ENCODE peak calls at places on chromosome 4, in seven cellular contexts. D is astrocyte of the spinal cord, B is IMR-90, F is M059J, K is heart right ventricle, N is GM18507, E is AG20443. M is an unnamed sample.

GRCh38 chr4:68021185-68021584 is 57.9 kb upstream of the TMPRSS11A start:
- DNase-seq in E (peak; percentile 30), B (no peak), K (no peak), D (peak; percentile 40), N (no peak), F (peak; percentile 33), M (peak; percentile 92)

GRCh38 chr4:130486186-130486585 is 1390.2 kb downstream of the C4orf33 start:
- DNase-seq in F (no peak), N (no peak), B (peak; percentile 49), K (no peak), D (peak; percentile 62), E (no peak), M (no peak)

GRCh38 chr4:172998527-172999469 is 169.8 kb upstream of the GALNT7 start:
- DNase-seq in F (peak; percentile 41), E (peak; percentile 41), N (no peak), K (no peak), D (peak; percentile 88), B (peak; percentile 79), M (peak; percentile 84)

GRCh38 chr4:19256823-19257222 is 994.9 kb upstream of the SLIT2 start:
- DNase-seq in B (no peak), F (no peak), N (no peak), D (no peak), E (no peak), K (no peak), M (no peak)

GRCh38 chr4:83535520-83535944 is 376 bp upstream of the GPAT3 start:
- DNase-seq in D (peak; percentile 77), E (peak; percentile 74), B (peak; percentile 76), K (peak; percentile 36), N (no peak), F (peak; percentile 58), M (peak; percentile 73)

GRCh38 chr4:41573458-41574129 is 35.6 kb downstream of the LIMCH1 start:
- DNase-seq in E (no peak), B (no peak), K (no peak), N (no peak), D (no peak), F (peak; percentile 66), M (no peak)

GRCh38 chr4:76987153-76987562 is 37.6 kb downstream of the SEPTIN11 start:
- DNase-seq in K (peak; percentile 36), B (peak; percentile 99), D (peak; percentile 98), F (peak; percentile 78), N (no peak), E (peak; percentile 62), M (no peak)

GRCh38 chr4:74873545-74874295 is 59.2 kb upstream of the PARM1 start:
- DNase-seq in E (no peak), D (no peak), F (no peak), K (no peak), B (no peak), N (peak; percentile 4), M (no peak)

GRCh38 chr4:173934933-173935620 is 348.4 kb downstream of the FBXO8 start:
- DNase-seq in E (no peak), K (no peak), F (no peak), D (no peak), B (no peak), N (no peak), M (no peak)

GRCh38 chr4:180960758-180961401 is 1282.3 kb upstream of the TENM3 start:
- DNase-seq in N (no peak), E (peak; percentile 10), K (no peak), F (no peak), D (no peak), B (no peak), M (peak; percentile 4)

GRCh38 chr4:176002007-176002623 is 63.5 kb upstream of the WDR17 start:
- DNase-seq in F (peak; percentile 36), K (peak; percentile 14), E (peak; percentile 49), B (no peak), D (no peak), N (no peak), M (peak; percentile 28)

GRCh38 chr4:143391895-143392294 is 55.2 kb downstream of the GAB1 start:
- DNase-seq in D (peak; percentile 26), K (no peak), B (peak; percentile 89), E (no peak), N (no peak), F (no peak), M (no peak)

GRCh38 chr4:38237139-38237538 is 276.9 kb downstream of the PTTG2 start:
- DNase-seq in D (peak; percentile 26), E (peak; percentile 75), N (no peak), K (no peak), B (peak; percentile 55), F (peak; percentile 90), M (peak; percentile 83)

GRCh38 chr4:183987987-183988392 is 82.9 kb downstream of the STOX2 start:
- DNase-seq in F (peak; percentile 83), K (peak; percentile 44), N (no peak), E (peak; percentile 82), B (peak; percentile 95), D (peak; percentile 92), M (peak; percentile 94)

GRCh38 chr4:154073107-154073817 is 284.4 kb upstream of the SFRP2 start:
- DNase-seq in N (no peak), E (peak; percentile 71), K (no peak), B (no peak), F (peak; percentile 89), D (peak; percentile 69), M (peak; percentile 91)

GRCh38 chr4:167966161-167966560 is 126.2 kb upstream of the ANXA10 start:
- DNase-seq in N (no peak), F (peak; percentile 46), B (no peak), E (no peak), D (peak; percentile 60), K (no peak), M (peak; percentile 42)

GRCh38 chr4:17713779-17714178 is 67.6 kb downstream of the FAM184B start:
- DNase-seq in B (no peak), E (no peak), K (no peak), F (no peak), D (no peak), N (no peak), M (no peak)

GRCh38 chr4:108644237-108644636 is 6.2 kb upstream of the OSTC start:
- DNase-seq in F (peak; percentile 88), B (peak; percentile 21), D (peak; percentile 14), N (no peak), K (no peak), E (peak; percentile 55), M (no peak)

GRCh38 chr4:186948361-186949291 is 225.0 kb upstream of the FAT1 start:
- DNase-seq in F (peak; percentile 37), B (peak; percentile 83), D (peak; percentile 32), E (peak; percentile 46), K (peak; percentile 13), N (no peak), M (no peak)

GRCh38 chr4:141458501-141458900 is 177.9 kb upstream of the IL15 start:
- DNase-seq in N (no peak), E (no peak), F (peak; percentile 62), B (peak; percentile 27), D (no peak), K (no peak), M (peak; percentile 79)

GRCh38 chr4:85495621-85496020 is 20.7 kb downstream of the ARHGAP24 start:
- DNase-seq in K (no peak), N (no peak), E (no peak), B (no peak), F (peak; percentile 51), D (no peak), M (no peak)

M was measured in kidney tubule cell.